ENCODE peak calls at places on chromosomes 7 and 10, in four cellular contexts. One of them, this sample, is unnamed.
A peak's percentile ranks its signal among the peaks of the same experiment; 100 is the strongest.

GRCh38 chr7:107528461-107528860 is 35.3 kb downstream of the COG5 start:
- DNase-seq in AG04449: peak; percentile 23
- DNase-seq in upper lobe of right lung: no peak
- DNase-seq in kidney: no peak
- DNase-seq in this sample: no peak

GRCh38 chr7:82598958-82599357 is 155.4 kb upstream of the CACNA2D1 start:
- DNase-seq in kidney: no peak
- DNase-seq in AG04449: peak; percentile 52
- DNase-seq in upper lobe of right lung: no peak
- DNase-seq in this sample: no peak

GRCh38 chr10:28913850-28914249 is 236.5 kb downstream of the BAMBI start:
- DNase-seq in upper lobe of right lung: no peak
- DNase-seq in kidney: no peak
- DNase-seq in AG04449: no peak
- DNase-seq in this sample: peak; percentile 49

GRCh38 chr7:38171558-38172403 is 6.3 kb upstream of the STARD3NL start:
- DNase-seq in kidney: no peak
- DNase-seq in AG04449: no peak
- DNase-seq in upper lobe of right lung: no peak
- DNase-seq in this sample: no peak

GRCh38 chr7:67711706-67712105 is 715.1 kb downstream of the TYW1 start:
- DNase-seq in kidney: no peak
- DNase-seq in upper lobe of right lung: no peak
- DNase-seq in AG04449: no peak
- DNase-seq in this sample: no peak

GRCh38 chr10:17847586-17848296 is 38.6 kb downstream of the MRC1 start:
- DNase-seq in kidney: no peak
- DNase-seq in AG04449: no peak
- DNase-seq in upper lobe of right lung: no peak
- DNase-seq in this sample: no peak

GRCh38 chr7:21912305-21912704 is 33.4 kb downstream of the CDCA7L start:
- DNase-seq in upper lobe of right lung: no peak
- DNase-seq in kidney: no peak
- DNase-seq in AG04449: peak; percentile 84
- DNase-seq in this sample: no peak

GRCh38 chr10:11018426-11018818 is 750 bp downstream of the CELF2 start:
- DNase-seq in kidney: peak; percentile 69
- DNase-seq in AG04449: no peak
- DNase-seq in upper lobe of right lung: peak; percentile 71
- DNase-seq in this sample: no peak

GRCh38 chr10:43049081-43049551 is 27.8 kb upstream of the RET start:
- DNase-seq in upper lobe of right lung: peak; percentile 35
- DNase-seq in kidney: peak; percentile 63
- DNase-seq in AG04449: no peak
- DNase-seq in this sample: no peak

GRCh38 chr10:47262606-47263295 is 37.2 kb upstream of the GDF10 start:
- DNase-seq in kidney: no peak
- DNase-seq in AG04449: peak; percentile 31
- DNase-seq in upper lobe of right lung: no peak
- DNase-seq in this sample: no peak

GRCh38 chr10:14394179-14394578 is 63.5 kb upstream of the FRMD4A start:
- DNase-seq in AG04449: no peak
- DNase-seq in kidney: no peak
- DNase-seq in upper lobe of right lung: no peak
- DNase-seq in this sample: no peak

GRCh38 chr7:13069832-13070231 is 382.4 kb downstream of the ARL4A start:
- DNase-seq in kidney: no peak
- DNase-seq in AG04449: no peak
- DNase-seq in upper lobe of right lung: no peak
- DNase-seq in this sample: no peak

GRCh38 chr7:122528879-122529481 is 169.9 kb downstream of the RNF133 start:
- DNase-seq in kidney: no peak
- DNase-seq in upper lobe of right lung: no peak
- DNase-seq in AG04449: no peak
- DNase-seq in this sample: no peak

GRCh38 chr10:103226011-103226410 is 19.7 kb upstream of the RPEL1 start:
- DNase-seq in kidney: no peak
- DNase-seq in upper lobe of right lung: no peak
- DNase-seq in AG04449: no peak
- DNase-seq in this sample: no peak

GRCh38 chr10:102421645-102422585 is 1.3 kb downstream of the FBXL15 start:
- DNase-seq in kidney: peak; percentile 88
- DNase-seq in upper lobe of right lung: peak; percentile 88
- DNase-seq in AG04449: no peak
- DNase-seq in this sample: peak; percentile 33

GRCh38 chr10:110610308-110610774 is 33.8 kb upstream of the RBM20 start:
- DNase-seq in kidney: no peak
- DNase-seq in upper lobe of right lung: no peak
- DNase-seq in AG04449: no peak
- DNase-seq in this sample: peak; percentile 61

GRCh38 chr10:31288961-31289360 is 30.1 kb upstream of the ZEB1 start:
- DNase-seq in kidney: no peak
- DNase-seq in AG04449: no peak
- DNase-seq in upper lobe of right lung: no peak
- DNase-seq in this sample: no peak

GRCh38 chr10:97827778-97828291 is 21.8 kb upstream of the GOLGA7B start:
- DNase-seq in upper lobe of right lung: no peak
- DNase-seq in AG04449: no peak
- DNase-seq in kidney: no peak
- DNase-seq in this sample: no peak

GRCh38 chr10:101564490-101564991 is 23.5 kb downstream of the POLL start:
- DNase-seq in AG04449: no peak
- DNase-seq in kidney: peak; percentile 54
- DNase-seq in upper lobe of right lung: peak; percentile 56
- DNase-seq in this sample: no peak

GRCh38 chr10:71555087-71555728 is 158.5 kb downstream of the CDH23 start:
- DNase-seq in kidney: no peak
- DNase-seq in upper lobe of right lung: no peak
- DNase-seq in AG04449: no peak
- DNase-seq in this sample: no peak

GRCh38 chr7:100398239-100398638 is 25.0 kb downstream of the PILRA start:
- DNase-seq in AG04449: no peak
- DNase-seq in kidney: no peak
- DNase-seq in upper lobe of right lung: no peak
- DNase-seq in this sample: no peak

GRCh38 chr7:100401811-100402210 is 26.7 kb downstream of the ZCWPW1 start:
- DNase-seq in AG04449: no peak
- DNase-seq in upper lobe of right lung: no peak
- DNase-seq in kidney: no peak
- DNase-seq in this sample: no peak

GRCh38 chr7:100400041-100400440 is 26.8 kb downstream of the PILRA start:
- DNase-seq in AG04449: no peak
- DNase-seq in upper lobe of right lung: no peak
- DNase-seq in kidney: no peak
- DNase-seq in this sample: no peak

GRCh38 chr7:100402241-100402640 is 26.3 kb downstream of the ZCWPW1 start:
- DNase-seq in kidney: no peak
- DNase-seq in upper lobe of right lung: no peak
- DNase-seq in AG04449: no peak
- DNase-seq in this sample: no peak

DNA sequence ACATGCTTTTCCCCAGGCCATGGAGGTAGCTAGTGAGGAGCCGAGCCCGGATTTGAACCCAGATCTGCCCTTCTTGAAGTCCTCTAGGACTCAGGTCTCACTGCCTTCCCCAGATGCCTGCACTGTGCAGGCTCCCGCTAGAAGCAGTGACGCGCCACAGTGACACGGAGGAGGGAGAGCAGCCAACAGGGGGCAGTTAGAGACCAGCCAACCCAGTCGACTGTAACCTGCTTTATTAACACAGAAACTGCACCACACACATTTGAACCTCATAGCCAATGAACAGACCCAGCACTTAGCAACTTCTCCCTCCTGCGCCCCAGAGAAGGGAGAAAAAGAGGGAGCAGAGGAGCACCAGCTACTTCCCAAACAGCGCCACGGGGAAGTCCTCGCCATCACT is 27.4 kb downstream of the PILRA start:
- DNase-seq in upper lobe of right lung: no peak
- DNase-seq in kidney: no peak
- DNase-seq in AG04449: no peak
- DNase-seq in this sample: no peak
- TF ChIP-seq CTCF in upper lobe of right lung: no peak
- TF ChIP-seq CTCF in kidney: no peak
- TF ChIP-seq CTCF in AG04449: no peak
- TF ChIP-seq CTCF in this sample: no peak

GRCh38 chr10:4687397-4687796 is 138.6 kb upstream of the AKR1E2 start:
- DNase-seq in kidney: no peak
- DNase-seq in upper lobe of right lung: no peak
- DNase-seq in AG04449: no peak
- DNase-seq in this sample: no peak
- TF ChIP-seq CTCF in kidney: no peak
- TF ChIP-seq CTCF in upper lobe of right lung: no peak
- TF ChIP-seq CTCF in AG04449: no peak
- TF ChIP-seq CTCF in this sample: no peak

DNA sequence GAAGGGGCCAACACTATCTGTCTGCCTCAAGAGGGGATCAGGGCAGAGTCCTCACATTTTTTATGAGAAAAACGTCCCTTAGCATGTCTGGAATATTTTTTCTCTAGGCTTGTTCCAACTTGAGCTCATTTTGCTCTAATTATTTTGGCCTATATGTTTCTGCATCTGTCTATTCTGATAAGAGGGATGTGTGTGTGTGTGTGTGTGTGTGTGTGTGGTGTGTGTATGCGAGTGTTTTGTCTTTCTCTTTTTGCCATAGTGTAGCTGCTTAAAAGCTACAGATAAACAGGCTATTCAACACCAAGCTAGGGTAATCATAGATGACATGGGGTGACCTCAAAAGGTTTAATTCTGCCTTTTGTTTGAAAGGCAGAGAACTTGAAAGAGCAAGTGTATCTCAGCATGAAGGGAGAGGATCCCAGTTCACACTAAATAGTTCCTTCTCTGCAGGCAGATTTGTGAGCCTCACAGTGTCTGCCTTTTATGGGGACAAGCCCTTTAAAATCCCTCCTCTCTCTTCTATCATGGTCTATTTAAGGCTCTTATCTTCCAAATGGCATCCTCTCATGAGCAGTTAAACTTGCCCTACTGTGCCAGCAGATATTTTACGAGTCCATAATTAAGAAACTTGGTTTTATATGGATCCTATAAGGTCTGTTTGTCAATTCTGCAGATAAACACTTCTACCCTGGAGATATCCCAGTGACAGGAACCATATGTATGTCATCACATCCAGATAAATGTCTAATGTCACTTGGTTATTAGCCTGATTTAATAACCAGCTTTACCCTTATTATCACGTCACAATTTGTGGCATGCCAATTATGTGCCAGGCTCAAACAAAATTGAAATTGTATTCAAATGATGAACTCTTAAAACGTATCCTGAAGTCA is 202.9 kb upstream of the MTPN start:
- DNase-seq in upper lobe of right lung: no peak
- DNase-seq in kidney: no peak
- DNase-seq in AG04449: no peak
- DNase-seq in this sample: no peak
- TF ChIP-seq CTCF in upper lobe of right lung: no peak
- TF ChIP-seq CTCF in kidney: no peak
- TF ChIP-seq CTCF in AG04449: no peak
- TF ChIP-seq CTCF in this sample: no peak

DNA sequence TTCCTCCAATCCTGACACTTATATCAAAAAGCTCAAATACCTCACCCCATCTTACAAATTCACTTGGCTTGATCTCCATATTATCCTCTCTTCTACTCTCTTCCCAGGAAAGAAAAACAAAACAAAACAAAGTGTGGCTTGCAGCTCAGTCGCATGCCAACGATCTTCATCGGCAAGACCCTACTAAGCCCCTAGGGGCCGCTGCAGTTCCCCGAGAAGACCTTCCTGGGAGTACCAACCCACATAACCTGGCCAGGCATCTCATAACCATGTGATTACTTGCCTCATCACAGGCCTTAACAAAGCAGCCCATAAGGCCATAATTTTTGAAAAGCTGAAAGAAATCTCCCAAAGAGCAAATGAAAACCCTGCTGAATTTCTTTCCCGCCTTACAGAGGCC is 103.7 kb downstream of the ZNF92 start:
- DNase-seq in kidney: no peak
- DNase-seq in AG04449: no peak
- DNase-seq in upper lobe of right lung: no peak
- DNase-seq in this sample: no peak
- TF ChIP-seq CTCF in kidney: no peak
- TF ChIP-seq CTCF in AG04449: no peak
- TF ChIP-seq CTCF in upper lobe of right lung: peak; percentile 13
- TF ChIP-seq CTCF in this sample: no peak

GRCh38 chr7:158829021-158829341 is 328 bp downstream of the ESYT2 start:
- DNase-seq in upper lobe of right lung: peak; percentile 89
- DNase-seq in AG04449: no peak
- DNase-seq in kidney: no peak
- DNase-seq in this sample: peak; percentile 66
- TF ChIP-seq CTCF in upper lobe of right lung: no peak
- TF ChIP-seq CTCF in AG04449: peak; percentile 9
- TF ChIP-seq CTCF in kidney: peak; percentile 6
- TF ChIP-seq CTCF in this sample: no peak

GRCh38 chr7:98993024-98993897 is 114.9 kb downstream of the TRRAP start:
- DNase-seq in upper lobe of right lung: peak; percentile 57
- DNase-seq in AG04449: no peak
- DNase-seq in kidney: no peak
- DNase-seq in this sample: no peak
- TF ChIP-seq CTCF in upper lobe of right lung: no peak
- TF ChIP-seq CTCF in AG04449: peak; percentile 3
- TF ChIP-seq CTCF in kidney: no peak
- TF ChIP-seq CTCF in this sample: no peak

DNA sequence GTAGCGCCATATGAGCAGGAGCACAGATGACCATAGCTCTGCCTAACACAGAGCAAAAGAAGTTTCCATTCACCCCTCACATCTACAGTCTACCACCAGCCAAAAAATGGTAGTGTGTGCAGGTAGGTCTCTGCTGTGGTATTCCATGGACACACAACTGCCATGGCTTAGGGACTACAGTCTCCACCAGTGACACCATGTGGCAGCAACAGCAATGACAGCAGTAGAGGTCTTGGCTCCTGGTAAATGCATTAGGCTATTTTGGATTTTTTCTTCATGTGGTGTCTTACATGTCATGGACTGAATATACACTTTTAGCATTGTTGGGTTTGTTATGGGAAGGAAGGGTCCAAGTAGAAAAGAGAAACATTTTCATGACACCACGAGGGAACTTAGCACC is 70.1 kb upstream of the CABCOCO1 start:
- DNase-seq in upper lobe of right lung: no peak
- DNase-seq in kidney: no peak
- DNase-seq in AG04449: no peak
- DNase-seq in this sample: peak; percentile 26
- TF ChIP-seq CTCF in upper lobe of right lung: peak; percentile 34
- TF ChIP-seq CTCF in kidney: peak; percentile 31
- TF ChIP-seq CTCF in AG04449: peak; percentile 24
- TF ChIP-seq CTCF in this sample: no peak

GRCh38 chr7:1954366-1955004 is 278.3 kb downstream of the MAD1L1 start:
- DNase-seq in upper lobe of right lung: no peak
- DNase-seq in AG04449: no peak
- DNase-seq in kidney: peak; percentile 39
- DNase-seq in this sample: no peak
- TF ChIP-seq CTCF in upper lobe of right lung: no peak
- TF ChIP-seq CTCF in AG04449: peak; percentile 16
- TF ChIP-seq CTCF in kidney: no peak
- TF ChIP-seq CTCF in this sample: no peak

This sample was measured in Calu3.